ENCODE peak calls at places on chromosome 9, in five cellular contexts. L is astrocyte, C is astrocyte of the cerebellum, E is cardiac muscle cell, W is uterus. K is an unnamed sample.

GRCh38 chr9:133696036-133696435 is 42.1 kb downstream of the SARDH start:
- DNase-seq in L (no peak), C (no peak), E (no peak), W (no peak), K (no peak)

GRCh38 chr9:88660611-88661010 is 125.6 kb downstream of the NXNL2 start:
- DNase-seq in C (no peak), E (peak; percentile 62), W (no peak), L (no peak), K (peak; percentile 62)

GRCh38 chr9:93893899-93894690 is 61.1 kb downstream of the BARX1 start:
- DNase-seq in C (no peak), L (no peak), E (no peak), W (no peak), K (no peak)

GRCh38 chr9:92600075-92600741 is 64.4 kb upstream of the ECM2 start:
- DNase-seq in C (no peak), L (no peak), W (no peak), E (no peak), K (no peak)

GRCh38 chr9:126704157-126704941 is 90.6 kb downstream of the LMX1B start:
- DNase-seq in W (peak; percentile 66), C (no peak), E (peak; percentile 70), L (peak; percentile 47), K (peak; percentile 63)

GRCh38 chr9:129936222-129936621 is 101.0 kb downstream of the USP20 start:
- DNase-seq in E (no peak), L (no peak), W (no peak), C (no peak), K (no peak)

GRCh38 chr9:70382046-70382708 is 32.3 kb downstream of the KLF9 start:
- DNase-seq in W (no peak), L (no peak), C (no peak), E (no peak), K (no peak)

GRCh38 chr9:37963936-37964739 is 60.2 kb upstream of the SLC25A51 start:
- DNase-seq in L (peak; percentile 99), W (no peak), C (peak; percentile 92), E (peak; percentile 94), K (peak; percentile 96)

GRCh38 chr9:84932915-84933527 is 263.5 kb downstream of the NTRK2 start:
- DNase-seq in W (no peak), L (no peak), E (peak; percentile 6), C (no peak), K (no peak)

GRCh38 chr9:36928670-36929349 is 105.3 kb downstream of the PAX5 start:
- DNase-seq in W (no peak), E (peak; percentile 90), L (peak; percentile 88), C (peak; percentile 82), K (peak; percentile 74)

GRCh38 chr9:4750021-4750673 is 9.1 kb upstream of the AK3 start:
- DNase-seq in E (peak; percentile 67), W (no peak), L (peak; percentile 36), C (peak; percentile 45), K (peak; percentile 69)

GRCh38 chr9:88809371-88809770 is 181.9 kb upstream of the S1PR3 start:
- DNase-seq in L (no peak), E (peak; percentile 59), W (no peak), C (no peak), K (peak; percentile 81)

GRCh38 chr9:1837453-1838084 is 177.6 kb upstream of the SMARCA2 start:
- DNase-seq in C (no peak), E (peak; percentile 26), W (no peak), L (no peak), K (peak; percentile 17)

GRCh38 chr9:2132484-2133082 is 117.4 kb downstream of the SMARCA2 start:
- DNase-seq in L (peak; percentile 27), C (no peak), W (no peak), E (peak; percentile 74), K (peak; percentile 72)

GRCh38 chr9:125161284-125161918 is 18.1 kb upstream of the SCAI start:
- DNase-seq in W (no peak), C (no peak), L (peak; percentile 27), E (peak; percentile 79), K (peak; percentile 73)

GRCh38 chr9:33249087-33249657 is 9.2 kb downstream of the SPINK4 start:
- DNase-seq in E (no peak), W (no peak), C (no peak), L (no peak), K (no peak)
- H3K4me3 ChIP-seq in E (no peak overlapping the region), W (no peak overlapping the region), C (no peak overlapping the region), L (no peak overlapping the region), K (no peak overlapping the region)

GRCh38 chr9:117250610-117251215 is 164.1 kb downstream of the ASTN2 start:
- DNase-seq in E (no peak), C (no peak), W (no peak), L (no peak), K (no peak)

GRCh38 chr9:117245225-117245624 is 169.6 kb downstream of the ASTN2 start:
- DNase-seq in C (no peak), E (no peak), W (no peak), L (no peak), K (no peak)

GRCh38 chr9:117249799-117250198 is 165.1 kb downstream of the ASTN2 start:
- DNase-seq in E (no peak), L (no peak), C (no peak), W (no peak), K (no peak)

GRCh38 chr9:117253256-117253655 is 161.6 kb downstream of the ASTN2 start:
- DNase-seq in E (no peak), L (no peak), W (no peak), C (no peak), K (no peak)

DNA sequence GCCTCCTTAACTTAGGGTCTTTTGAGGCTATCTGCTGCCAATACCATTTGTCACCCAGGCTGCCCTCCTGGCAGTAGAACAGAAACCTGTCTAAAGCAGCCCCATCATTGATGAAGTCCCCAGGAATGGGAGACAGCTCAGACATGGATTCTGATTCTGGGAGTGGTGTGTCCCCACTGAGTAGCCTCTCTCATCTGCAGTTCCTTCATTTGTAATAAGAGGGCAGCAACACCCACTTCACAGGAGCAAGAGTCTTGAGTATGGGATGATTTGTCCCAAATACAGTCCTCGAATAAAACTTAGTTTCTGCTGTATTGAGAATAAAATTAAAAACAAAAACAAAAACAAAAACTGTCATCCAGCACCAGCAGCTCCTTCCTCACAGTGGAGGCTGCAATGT is 167.6 kb downstream of the ASTN2 start:
- DNase-seq in W (no peak), C (no peak), L (no peak), E (peak; percentile 10), K (no peak)
- TF ChIP-seq CTCF in W (no peak), C (peak; percentile 56), L (no peak), E (peak; percentile 32), K (peak; percentile 16)

GRCh38 chr9:128286435-128286834 is 10.4 kb downstream of the SWI5 start:
- DNase-seq in W (no peak), L (peak; percentile 51), C (peak; percentile 60), E (peak; percentile 66), K (peak; percentile 64)
- H3K4me3 ChIP-seq in W (no peak overlapping the region), L (no peak overlapping the region), C (no peak overlapping the region), E (no peak overlapping the region), K (no peak overlapping the region)

GRCh38 chr9:119963798-119964372 is 594.6 kb upstream of the BRINP1 start:
- DNase-seq in C (peak; percentile 94), E (peak; percentile 92), W (no peak), L (peak; percentile 98), K (peak; percentile 70)

GRCh38 chr9:119963258-119963797 is 594.1 kb upstream of the BRINP1 start:
- DNase-seq in E (peak; percentile 86), W (no peak), L (peak; percentile 95), C (peak; percentile 42), K (peak; percentile 39)

GRCh38 chr9:119959846-119960545 is 590.8 kb upstream of the BRINP1 start:
- DNase-seq in C (peak; percentile 78), E (no peak), L (peak; percentile 77), W (no peak), K (no peak)

GRCh38 chr9:119961774-119962408 is 592.7 kb upstream of the BRINP1 start:
- DNase-seq in C (no peak), E (peak; percentile 58), L (no peak), W (no peak), K (peak; percentile 40)
- TF ChIP-seq CTCF in C (peak; percentile 73), E (peak; percentile 90), L (peak; percentile 75), W (no peak), K (peak; percentile 83)

GRCh38 chr9:20513126-20513913 is 109.0 kb downstream of the MLLT3 start:
- DNase-seq in W (no peak), C (no peak), L (peak; percentile 14), E (no peak), K (no peak)

GRCh38 chr9:20511680-20512079 is 110.6 kb downstream of the MLLT3 start:
- DNase-seq in L (no peak), E (peak; percentile 6), C (no peak), W (no peak), K (peak; percentile 11)

GRCh38 chr9:20509464-20509863 is 112.8 kb downstream of the MLLT3 start:
- DNase-seq in C (no peak), L (no peak), E (no peak), W (no peak), K (no peak)

GRCh38 chr9:20512636-20513035 is 109.7 kb downstream of the MLLT3 start:
- DNase-seq in W (no peak), L (peak; percentile 22), E (no peak), C (no peak), K (no peak)

DNA sequence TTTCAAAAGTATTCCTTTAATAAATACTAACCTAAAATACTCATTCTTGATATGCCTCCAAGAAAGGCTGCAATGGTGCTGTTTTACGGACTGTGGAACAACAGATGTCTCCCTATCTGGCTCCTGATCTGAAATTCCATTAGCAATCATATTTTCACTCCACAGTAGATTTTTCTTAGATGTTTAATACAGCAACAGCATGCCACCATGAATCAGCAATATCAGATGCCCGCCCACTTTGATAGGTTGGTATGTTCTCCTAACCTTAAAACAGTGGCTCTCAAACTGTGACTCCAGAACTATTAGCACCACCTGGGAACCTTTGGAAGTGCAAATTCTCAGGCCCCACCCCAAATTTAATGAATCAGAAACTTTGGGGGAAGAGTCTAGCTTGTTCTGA is 110.2 kb downstream of the MLLT3 start:
- DNase-seq in E (peak; percentile 31), C (no peak), L (peak; percentile 84), W (no peak), K (peak; percentile 47)
- H3K4me3 ChIP-seq in E (no peak overlapping the region), C (no peak overlapping the region), L (no peak overlapping the region), W (no peak overlapping the region), K (no peak overlapping the region)

DNA sequence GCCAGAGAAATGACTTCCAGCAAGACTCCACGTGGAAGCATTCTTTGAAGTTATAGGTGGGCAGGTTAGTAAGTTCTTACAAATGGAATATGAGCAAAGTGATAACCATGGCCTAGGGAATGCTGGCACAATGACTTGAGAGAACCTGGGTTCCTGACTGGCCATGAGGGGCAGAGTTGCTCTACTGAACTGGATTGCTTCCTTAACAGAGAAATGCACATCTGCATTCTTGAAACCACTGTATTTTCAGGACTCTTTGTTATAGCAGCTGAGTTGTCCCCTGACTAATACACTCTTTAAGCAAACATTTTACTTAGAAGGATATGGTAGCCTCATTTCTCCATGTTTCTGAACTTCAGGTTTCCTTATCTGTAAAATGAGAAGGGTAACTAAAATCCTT is 108.3 kb upstream of the GNA14 start:
- DNase-seq in L (no peak), E (no peak), W (no peak), C (no peak), K (no peak)
- TF ChIP-seq CTCF in L (no peak), E (no peak), W (no peak), C (no peak), K (no peak)